ENCODE peak calls at places on chromosome 6, in four cellular contexts. One of them, this sample, is unnamed.

GRCh38 chr6:70371454-70372105 is 41.7 kb upstream of the FAM135A start:
- DNase-seq in breast epithelium: no peak
- DNase-seq in mesendoderm: peak; percentile 23
- DNase-seq in lower lobe of right lung: no peak
- DNase-seq in this sample: no peak

GRCh38 chr6:129498950-129499870 is 210.8 kb downstream of the ARHGAP18 start:
- DNase-seq in lower lobe of right lung: no peak
- DNase-seq in mesendoderm: peak; percentile 58
- DNase-seq in breast epithelium: no peak
- DNase-seq in this sample: peak; percentile 15

GRCh38 chr6:106413016-106413415 is 52.5 kb downstream of the CRYBG1 start:
- DNase-seq in breast epithelium: peak; percentile 61
- DNase-seq in mesendoderm: no peak
- DNase-seq in lower lobe of right lung: no peak
- DNase-seq in this sample: no peak

GRCh38 chr6:169782966-169783760 is 31.7 kb downstream of the ERMARD start:
- DNase-seq in lower lobe of right lung: no peak
- DNase-seq in breast epithelium: no peak
- DNase-seq in mesendoderm: no peak
- DNase-seq in this sample: no peak

GRCh38 chr6:20583447-20583806 is 49.2 kb downstream of the CDKAL1 start:
- DNase-seq in breast epithelium: no peak
- DNase-seq in mesendoderm: no peak
- DNase-seq in lower lobe of right lung: no peak
- DNase-seq in this sample: no peak

GRCh38 chr6:17850281-17850680 is 137.2 kb downstream of the KIF13A start:
- DNase-seq in mesendoderm: no peak
- DNase-seq in breast epithelium: no peak
- DNase-seq in lower lobe of right lung: no peak
- DNase-seq in this sample: no peak

GRCh38 chr6:166313255-166314070 is 5.3 kb upstream of the PRR18 start:
- DNase-seq in mesendoderm: peak; percentile 71
- DNase-seq in breast epithelium: no peak
- DNase-seq in lower lobe of right lung: no peak
- DNase-seq in this sample: peak; percentile 32

GRCh38 chr6:112603726-112604125 is 256.6 kb downstream of the RFPL4B start:
- DNase-seq in mesendoderm: no peak
- DNase-seq in lower lobe of right lung: no peak
- DNase-seq in breast epithelium: no peak
- DNase-seq in this sample: no peak

GRCh38 chr6:77063494-77063893 is 399.8 kb downstream of the HTR1B start:
- DNase-seq in breast epithelium: no peak
- DNase-seq in lower lobe of right lung: no peak
- DNase-seq in mesendoderm: no peak
- DNase-seq in this sample: no peak

GRCh38 chr6:88263591-88263990 is 97.4 kb upstream of the CNR1 start:
- DNase-seq in lower lobe of right lung: no peak
- DNase-seq in breast epithelium: no peak
- DNase-seq in mesendoderm: peak; percentile 57
- DNase-seq in this sample: no peak

GRCh38 chr6:39263299-39264037 is 34.2 kb upstream of the KCNK5 start:
- DNase-seq in breast epithelium: no peak
- DNase-seq in lower lobe of right lung: no peak
- DNase-seq in mesendoderm: peak; percentile 40
- DNase-seq in this sample: no peak

GRCh38 chr6:4114123-4114522 is 21.3 kb downstream of the ECI2 start:
- DNase-seq in breast epithelium: no peak
- DNase-seq in mesendoderm: no peak
- DNase-seq in lower lobe of right lung: no peak
- DNase-seq in this sample: no peak

GRCh38 chr6:137240168-137240567 is 21.0 kb upstream of the IFNGR1 start:
- DNase-seq in lower lobe of right lung: peak; percentile 80
- DNase-seq in breast epithelium: peak; percentile 67
- DNase-seq in mesendoderm: no peak
- DNase-seq in this sample: no peak

GRCh38 chr6:132236281-132236680 is 165.0 kb downstream of the MOXD1 start:
- DNase-seq in mesendoderm: no peak
- DNase-seq in breast epithelium: no peak
- DNase-seq in lower lobe of right lung: no peak
- DNase-seq in this sample: no peak

GRCh38 chr6:96792791-96793190 is 44.5 kb downstream of the GPR63 start:
- DNase-seq in breast epithelium: no peak
- DNase-seq in lower lobe of right lung: no peak
- DNase-seq in mesendoderm: no peak
- DNase-seq in this sample: no peak

GRCh38 chr6:96394727-96395126 is 126.9 kb upstream of the UFL1 start:
- DNase-seq in mesendoderm: peak; percentile 19
- DNase-seq in breast epithelium: no peak
- DNase-seq in lower lobe of right lung: no peak
- DNase-seq in this sample: no peak

GRCh38 chr6:170288091-170288631 is 2.7 kb downstream of the DLL1 start:
- DNase-seq in breast epithelium: no peak
- DNase-seq in mesendoderm: no peak
- DNase-seq in lower lobe of right lung: no peak
- DNase-seq in this sample: no peak

GRCh38 chr6:95325858-95326257 is 251.5 kb upstream of the MANEA start:
- DNase-seq in lower lobe of right lung: no peak
- DNase-seq in breast epithelium: no peak
- DNase-seq in mesendoderm: no peak
- DNase-seq in this sample: no peak

GRCh38 chr6:19603716-19604115 is 233.5 kb upstream of the ID4 start:
- DNase-seq in breast epithelium: no peak
- DNase-seq in lower lobe of right lung: no peak
- DNase-seq in mesendoderm: no peak
- DNase-seq in this sample: no peak

GRCh38 chr6:35011096-35012041 is 122.3 kb downstream of the ANKS1A start:
- DNase-seq in breast epithelium: no peak
- DNase-seq in lower lobe of right lung: no peak
- DNase-seq in mesendoderm: no peak
- DNase-seq in this sample: no peak

GRCh38 chr6:94099072-94099471 is 679.7 kb upstream of the EPHA7 start:
- DNase-seq in lower lobe of right lung: no peak
- DNase-seq in mesendoderm: no peak
- DNase-seq in breast epithelium: no peak
- DNase-seq in this sample: no peak

GRCh38 chr6:1630771-1631217 is 21.1 kb downstream of the FOXC1 start:
- DNase-seq in mesendoderm: peak; percentile 49
- DNase-seq in breast epithelium: no peak
- DNase-seq in lower lobe of right lung: no peak
- DNase-seq in this sample: no peak

GRCh38 chr6:167093922-167094432 is 28.9 kb upstream of the CCR6 start:
- DNase-seq in lower lobe of right lung: no peak
- DNase-seq in breast epithelium: no peak
- DNase-seq in mesendoderm: no peak
- DNase-seq in this sample: peak; percentile 93

GRCh38 chr6:25931411-25931709 is 869 bp upstream of the SLC17A2 start:
- DNase-seq in breast epithelium: no peak
- DNase-seq in lower lobe of right lung: no peak
- DNase-seq in mesendoderm: no peak
- DNase-seq in this sample: no peak

GRCh38 chr6:115570326-115570725 is 490.4 kb downstream of the FRK start:
- DNase-seq in breast epithelium: no peak
- DNase-seq in lower lobe of right lung: no peak
- DNase-seq in mesendoderm: no peak
- DNase-seq in this sample: no peak

GRCh38 chr6:52013035-52013434 is 74.4 kb downstream of the PKHD1 start:
- DNase-seq in breast epithelium: peak; percentile 20
- DNase-seq in lower lobe of right lung: no peak
- DNase-seq in mesendoderm: no peak
- DNase-seq in this sample: no peak

GRCh38 chr6:129621252-129621651 is 88.7 kb downstream of the ARHGAP18 start:
- DNase-seq in breast epithelium: no peak
- DNase-seq in mesendoderm: peak; percentile 67
- DNase-seq in lower lobe of right lung: no peak
- DNase-seq in this sample: no peak

GRCh38 chr6:53179961-53180651 is 31.5 kb upstream of the GCM1 start:
- DNase-seq in breast epithelium: peak; percentile 50
- DNase-seq in lower lobe of right lung: peak; percentile 50
- DNase-seq in mesendoderm: no peak
- DNase-seq in this sample: peak; percentile 32

GRCh38 chr6:166515072-166515810 is 71.2 kb downstream of the RAMACL start:
- DNase-seq in mesendoderm: peak; percentile 89
- DNase-seq in breast epithelium: no peak
- DNase-seq in lower lobe of right lung: no peak
- DNase-seq in this sample: no peak

GRCh38 chr6:19757036-19757435 is 80.1 kb upstream of the ID4 start:
- DNase-seq in breast epithelium: no peak
- DNase-seq in mesendoderm: peak; percentile 66
- DNase-seq in lower lobe of right lung: no peak
- DNase-seq in this sample: no peak

GRCh38 chr6:24910850-24911712 is 24.7 kb downstream of the RIPOR2 start:
- DNase-seq in breast epithelium: peak; percentile 37
- DNase-seq in mesendoderm: peak; percentile 64
- DNase-seq in lower lobe of right lung: peak; percentile 78
- DNase-seq in this sample: no peak

GRCh38 chr6:118761643-118762042 is 110.3 kb upstream of the CEP85L start:
- DNase-seq in mesendoderm: no peak
- DNase-seq in breast epithelium: no peak
- DNase-seq in lower lobe of right lung: no peak
- DNase-seq in this sample: no peak

GRCh38 chr6:41280658-41281057 is 5.8 kb downstream of the TREM1 start:
- DNase-seq in lower lobe of right lung: no peak
- DNase-seq in mesendoderm: no peak
- DNase-seq in breast epithelium: no peak
- DNase-seq in this sample: no peak

GRCh38 chr6:46953921-46954320 is 32.2 kb upstream of the ADGRF5 start:
- DNase-seq in lower lobe of right lung: no peak
- DNase-seq in mesendoderm: no peak
- DNase-seq in breast epithelium: no peak
- DNase-seq in this sample: no peak

GRCh38 chr6:163926642-163927041 is 512.1 kb downstream of the QKI start:
- DNase-seq in mesendoderm: no peak
- DNase-seq in breast epithelium: no peak
- DNase-seq in lower lobe of right lung: no peak
- DNase-seq in this sample: no peak

GRCh38 chr6:8335371-8335770 is 100.0 kb downstream of the SLC35B3 start:
- DNase-seq in breast epithelium: no peak
- DNase-seq in lower lobe of right lung: no peak
- DNase-seq in mesendoderm: no peak
- DNase-seq in this sample: no peak

This sample was measured in memory B cell.